ENCODE peak calls at places on chromosome 3, in ten cellular contexts. F is GM23248; L is CD8-positive, alpha-beta memory T cell; E is upper lobe of left lung; M is aorta; G is hepatocyte; V is PC-3; X is iPS DF 6.9; O is cardiac muscle cell; Y is pancreas. B is an unnamed sample. For H3K9me3, H3K27me3 and H3K4me1, the result is how much of the 10 kb centered on the place peaks cover.

GRCh38 chr3:126996905-126997304 is 14.0 kb downstream of the PLXNA1 start:
- DNase-seq in O (no peak), F (peak), L (no peak), X (no peak), E (no peak), G (no peak), M (no peak), V (no peak), Y (no peak), B (no peak)

GRCh38 chr3:11168406-11168805 is 14.1 kb downstream of the HRH1 start:
- DNase-seq in V (no peak), O (no peak), L (no peak), F (no peak), Y (no peak), E (no peak), M (no peak), X (no peak), G (no peak), B (no peak)

GRCh38 chr3:194272861-194273266 is 78.3 kb downstream of the CPN2 start:
- DNase-seq in Y (no peak), E (no peak), X (no peak), L (no peak), V (no peak), G (peak), F (peak), M (peak), O (no peak), B (no peak)

GRCh38 chr3:154795582-154795981 is 284.5 kb upstream of the MME start:
- DNase-seq in E (no peak), Y (no peak), O (peak), L (no peak), M (no peak), V (peak), G (peak), F (peak), X (no peak), B (no peak)

GRCh38 chr3:38121832-38122461 is 15.0 kb downstream of the ACAA1 start:
- DNase-seq in M (peak), L (no peak), O (no peak), X (no peak), G (no peak), Y (no peak), E (no peak), V (no peak), F (no peak), B (no peak)

GRCh38 chr3:87167634-87168456 is 59.3 kb upstream of the CHMP2B start:
- DNase-seq in E (no peak), O (peak), X (peak), G (peak), L (no peak), F (peak), Y (peak), M (no peak), V (peak), B (no peak)

GRCh38 chr3:116929534-116930222 is 220.1 kb downstream of the TUSC7 start:
- DNase-seq in E (no peak), V (peak), M (no peak), L (no peak), F (no peak), O (no peak), X (no peak), G (no peak), Y (no peak), B (no peak)

GRCh38 chr3:21979706-21980105 is 228.7 kb upstream of the ZNF385D start:
- DNase-seq in Y (no peak), G (no peak), X (no peak), E (no peak), O (no peak), V (peak), M (no peak), F (peak), L (no peak), B (no peak)

GRCh38 chr3:197030379-197031314 is 1.0 kb upstream of the MELTF start:
- DNase-seq in M (no peak), F (no peak), E (no peak), V (no peak), G (no peak), L (no peak), X (no peak), O (no peak), Y (no peak), B (no peak)

GRCh38 chr3:180383332-180384020 is 218.5 kb upstream of the TTC14 start:
- DNase-seq in O (no peak), G (no peak), L (no peak), M (no peak), F (peak), X (no peak), Y (no peak), E (no peak), V (peak), B (no peak)

GRCh38 chr3:188272481-188273372 is 118.8 kb downstream of the LPP start:
- DNase-seq in O (peak), X (no peak), G (no peak), E (no peak), M (no peak), L (no peak), V (peak), Y (no peak), F (peak), B (no peak)

GRCh38 chr3:168628549-168628948 is 532.8 kb upstream of the GOLIM4 start:
- DNase-seq in M (no peak), O (no peak), L (no peak), G (no peak), F (no peak), E (no peak), Y (no peak), X (no peak), V (no peak), B (no peak)

GRCh38 chr3:58528629-58529028 is 8.4 kb downstream of the ACOX2 start:
- DNase-seq in L (no peak), G (peak), E (no peak), X (no peak), Y (peak), M (no peak), O (peak), V (peak), F (peak), B (peak)

GRCh38 chr3:65953301-65953812 is 85.4 kb downstream of the MAGI1 start:
- DNase-seq in X (peak), F (no peak), M (no peak), G (peak), O (peak), V (peak), L (no peak), Y (peak), E (no peak), B (no peak)

GRCh38 chr3:11186771-11187170 is 32.5 kb downstream of the HRH1 start:
- DNase-seq in M (no peak), L (no peak), X (no peak), F (peak), O (no peak), V (no peak), Y (no peak), E (no peak), G (no peak), B (no peak)

GRCh38 chr3:67875338-67875737 is 220.9 kb upstream of the SUCLG2 start:
- DNase-seq in V (peak), E (no peak), X (no peak), F (no peak), O (no peak), L (no peak), Y (peak), M (no peak), G (no peak), B (no peak)

GRCh38 chr3:104521606-104522336 is 844.9 kb upstream of the ALCAM start:
- DNase-seq in L (no peak), X (no peak), G (no peak), M (no peak), O (no peak), E (no peak), F (no peak), Y (no peak), V (no peak), B (no peak)

GRCh38 chr3:177527182-177527581 is 329.9 kb upstream of the TBL1XR1 start:
- DNase-seq in E (no peak), M (no peak), F (no peak), O (no peak), Y (no peak), L (no peak), X (no peak), G (no peak), V (no peak), B (no peak)

GRCh38 chr3:128818186-128818787 is 61.1 kb upstream of the ACAD9 start:
- DNase-seq in Y (no peak), V (no peak), X (no peak), F (no peak), L (no peak), M (no peak), O (no peak), E (no peak), G (no peak), B (no peak)

GRCh38 chr3:74593152-74593551 is 21.3 kb downstream of the CNTN3 start:
- DNase-seq in O (no peak), L (no peak), X (no peak), Y (no peak), G (no peak), M (no peak), V (no peak), F (no peak), E (no peak), B (no peak)

GRCh38 chr3:31589228-31589627 is 56.5 kb downstream of the STT3B start:
- DNase-seq in X (no peak), E (no peak), Y (no peak), F (no peak), M (no peak), O (no peak), V (no peak), G (no peak), L (no peak), B (no peak)

GRCh38 chr3:63814300-63814699 is 4.8 kb upstream of the C3orf49 start:
- DNase-seq in G (peak), L (no peak), Y (no peak), F (peak), V (no peak), X (no peak), O (peak), E (no peak), M (no peak), B (no peak)

GRCh38 chr3:189787622-189788021 is 156.4 kb downstream of the TP63 start:
- DNase-seq in Y (no peak), O (peak), L (no peak), M (no peak), F (peak), G (no peak), E (no peak), X (no peak), V (peak), B (no peak)

GRCh38 chr3:194269610-194270145 is 81.5 kb downstream of the CPN2 start:
- DNase-seq in Y (peak), V (no peak), E (peak), X (no peak), L (no peak), F (peak), G (peak), O (peak), M (peak), B (peak)

GRCh38 chr3:177905895-177906511 is 630.2 kb upstream of the KCNMB2 start:
- DNase-seq in V (peak), Y (peak), L (no peak), X (no peak), G (no peak), E (no peak), F (peak), O (peak), M (no peak), B (no peak)

GRCh38 chr3:2921903-2922302 is 188.3 kb downstream of the IL5RA start:
- DNase-seq in X (no peak), E (no peak), O (peak), G (peak), M (no peak), V (no peak), L (no peak), F (peak), Y (no peak), B (no peak)
- H3K9me3 ChIP-seq in X (under half), E (under half), O (under half), G (under half), M (under half), V (under half), L (under half), F (under half), Y (under half), B (under half)

GRCh38 chr3:72186485-72186864 is 401.5 kb upstream of the PROK2 start:
- DNase-seq in M (no peak), O (peak), G (no peak), Y (no peak), V (peak), L (no peak), X (no peak), E (no peak), F (peak), B (no peak)
- H3K27me3 ChIP-seq in M (under half), O (under half), G (under half), Y (under half), V (under half), L (under half), X (under half), E (under half), F (under half), B (under half)

DNA sequence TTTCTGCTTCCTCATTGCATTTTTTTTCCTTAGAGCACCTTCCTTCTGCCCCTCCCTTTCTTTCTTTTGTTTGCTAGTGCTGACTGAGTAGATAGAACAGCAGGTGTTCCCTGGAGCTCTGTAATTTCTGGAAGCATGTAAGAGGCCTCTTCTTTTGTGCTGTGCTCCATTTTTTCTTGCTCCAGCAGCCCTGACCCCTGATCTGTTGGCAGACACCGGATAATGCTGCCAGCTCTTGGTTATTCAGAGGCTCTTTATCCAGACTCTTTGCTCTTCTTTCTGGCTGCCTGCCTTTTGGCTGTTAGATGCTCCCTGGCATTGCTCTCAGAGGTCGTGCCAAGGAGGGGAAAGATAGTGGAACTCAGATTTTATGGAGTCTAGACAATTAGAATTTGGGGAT is 104.4 kb upstream of the RBMS3 start:
- DNase-seq in O (no peak), M (no peak), F (no peak), G (no peak), E (no peak), Y (no peak), X (no peak), L (no peak), V (no peak), B (no peak)
- H3K4me1 ChIP-seq in O (under half), M (under half), F (under half), G (under half), E (under half), Y (under half), X (under half), L (under half), V (under half), B (under half)

DNA sequence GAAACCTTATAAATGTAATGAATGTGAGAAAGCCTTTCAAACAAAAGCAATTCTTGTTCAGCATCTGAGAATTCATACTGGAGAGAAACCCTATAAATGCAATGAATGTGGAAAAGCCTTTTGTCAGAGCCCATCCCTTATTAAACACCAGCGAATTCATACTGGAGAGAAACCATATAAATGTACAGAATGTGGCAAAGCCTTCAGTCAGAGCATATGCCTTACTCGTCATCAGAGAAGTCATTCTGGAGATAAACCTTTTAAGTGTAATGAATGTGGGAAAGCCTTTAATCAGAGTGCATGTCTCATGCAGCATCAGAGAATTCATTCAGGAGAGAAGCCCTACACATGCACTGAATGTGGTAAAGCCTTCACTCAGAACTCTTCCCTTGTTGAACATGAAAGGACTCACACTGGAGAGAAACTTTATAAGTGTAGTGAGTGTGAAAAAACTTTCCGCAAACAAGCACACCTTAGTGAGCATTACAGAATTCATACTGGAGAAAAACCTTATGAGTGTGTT is 5.3 kb downstream of the ZNF501 start:
- DNase-seq in G (no peak), L (no peak), Y (no peak), V (no peak), O (no peak), M (no peak), F (no peak), X (no peak), E (no peak), B (no peak)
- H3K9me3 ChIP-seq in G (under half), L (half or more), Y (under half), V (half or more), O (under half), M (under half), F (under half), X (under half), E (half or more), B (under half)

DNA sequence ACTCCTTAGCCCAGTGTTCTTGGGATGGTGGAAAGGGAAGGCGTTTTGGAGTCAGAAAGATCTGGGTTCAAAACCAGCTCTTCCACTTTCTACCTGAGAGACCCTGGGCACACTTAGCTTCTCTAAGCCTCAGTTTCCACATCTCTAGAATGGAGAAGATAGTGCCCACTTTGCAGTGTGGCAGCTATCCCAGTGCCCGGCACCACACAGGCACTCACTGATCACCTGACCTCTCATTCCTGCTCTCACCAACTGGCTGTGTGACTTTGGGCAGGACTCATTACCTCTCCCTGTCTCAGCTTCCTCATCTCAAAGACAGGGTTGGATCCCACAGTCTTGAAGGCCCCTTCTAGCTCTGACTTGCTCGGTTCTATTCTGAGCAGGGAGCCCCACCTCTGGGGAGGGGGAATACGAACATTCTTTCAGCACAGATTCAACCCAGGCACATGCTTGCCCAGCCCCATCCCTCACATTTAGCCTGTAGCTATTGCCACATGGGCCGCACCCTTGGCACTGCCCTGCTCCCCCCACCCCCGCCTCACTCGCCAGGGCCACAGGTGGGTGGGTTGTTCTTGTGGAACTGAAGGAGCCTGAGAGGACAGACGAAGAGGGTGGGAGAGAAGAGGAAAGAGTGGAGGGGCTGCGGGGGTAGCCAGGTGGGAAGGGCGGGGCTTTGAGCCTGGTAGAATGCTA is 39.2 kb downstream of the EPHB3 start:
- DNase-seq in Y (no peak), O (no peak), X (no peak), L (no peak), V (no peak), F (no peak), M (no peak), E (no peak), G (no peak), B (no peak)
- H3K27me3 ChIP-seq in Y (under half), O (under half), X (half or more), L (under half), V (under half), F (under half), M (under half), E (under half), G (under half), B (under half)